ENCODE peak calls at places on chromosomes 5 and 9, in four cellular contexts. K is Kasumi-1, J is fibroblast of lung, H is pancreas. T is an unnamed sample.

GRCh38 chr5:175521313-175521833 is 43.0 kb downstream of the SFXN1 start:
- DNase-seq in K (no peak), J (no peak), H (no peak), T (no peak)

GRCh38 chr5:58002318-58002717 is 457.6 kb downstream of the PLK2 start:
- DNase-seq in K (no peak), J (no peak), H (no peak), T (no peak)

GRCh38 chr9:120336753-120337090 is 243.2 kb downstream of the CDK5RAP2 start:
- DNase-seq in K (no peak), J (no peak), H (no peak), T (no peak)

GRCh38 chr9:136361757-136362449 is 1.6 kb downstream of the DNLZ start:
- DNase-seq in K (no peak), J (no peak), H (no peak), T (no peak)

GRCh38 chr9:112489876-112490661 is 3.4 kb downstream of the KIAA1958 start:
- DNase-seq in K (no peak), J (no peak), H (no peak), T (no peak)

GRCh38 chr5:36611520-36612274 is 5.3 kb downstream of the SLC1A3 start:
- DNase-seq in K (peak; percentile 22), J (no peak), H (no peak), T (no peak)

GRCh38 chr5:92778261-92778660 is 802.8 kb downstream of the NR2F1-AS1 start:
- DNase-seq in K (no peak), J (no peak), H (no peak), T (no peak)

GRCh38 chr9:73219985-73220626 is 68.4 kb downstream of the ANXA1 start:
- DNase-seq in K (peak; percentile 16), J (peak; percentile 50), H (no peak), T (peak; percentile 50)

GRCh38 chr9:135255033-135255842 is 167.8 kb downstream of the OLFM1 start:
- DNase-seq in K (no peak), J (no peak), H (peak; percentile 18), T (no peak)

GRCh38 chr9:23825143-23825531 is 903 bp downstream of the ELAVL2 start:
- DNase-seq in K (no peak), J (no peak), H (no peak), T (peak; percentile 4)